ENCODE peak calls at places on chromosomes 6 and 20, in seven cellular contexts. L is SK-N-SH, O is PC-9, H is fibroblast of lung, X is HepG2, W is endothelial cell, D is transverse colon. J is an unnamed sample.

GRCh38 chr20:59777814-59778575 is 155.4 kb downstream of the SYCP2 start:
- DNase-seq in L (no peak), O (no peak), H (no peak), X (no peak), W (no peak), D (no peak), J (no peak)

GRCh38 chr6:3751019-3751729 is at the start of gene PXDC1:
- DNase-seq in L (no peak), O (peak), H (no peak), X (no peak), W (peak), D (no peak), J (no peak)

GRCh38 chr6:104788400-104788799 is 71.3 kb downstream of the HACE1 start:
- DNase-seq in L (no peak), O (no peak), H (no peak), X (no peak), W (no peak), D (no peak), J (no peak)

GRCh38 chr6:110554441-110554840 is 78.0 kb upstream of the SLC22A16 start:
- DNase-seq in L (no peak), O (no peak), H (no peak), X (no peak), W (no peak), D (no peak), J (no peak)

GRCh38 chr20:55540486-55540885 is 464.8 kb downstream of the CBLN4 start:
- DNase-seq in L (no peak), O (no peak), H (no peak), X (no peak), W (no peak), D (no peak), J (no peak)

GRCh38 chr6:169864148-169865030 is 113.0 kb downstream of the ERMARD start:
- DNase-seq in L (no peak), O (no peak), H (no peak), X (no peak), W (no peak), D (peak), J (no peak)

GRCh38 chr20:24699321-24700165 is 230.1 kb downstream of the SYNDIG1 start:
- DNase-seq in L (no peak), O (no peak), H (no peak), X (no peak), W (no peak), D (no peak), J (no peak)

GRCh38 chr6:146601352-146601751 is 2.6 kb downstream of the ADGB start:
- DNase-seq in L (no peak), O (no peak), H (no peak), X (no peak), W (no peak), D (no peak), J (no peak)

GRCh38 chr20:36926653-36927200 is 24.8 kb downstream of the SAMHD1 start:
- DNase-seq in L (no peak), O (no peak), H (no peak), X (no peak), W (no peak), D (no peak), J (no peak)

GRCh38 chr20:50270034-50270395 is 79.4 kb downstream of the CEBPB start:
- DNase-seq in L (no peak), O (no peak), H (no peak), X (no peak), W (no peak), D (no peak), J (no peak)

GRCh38 chr6:72620866-72621242 is 1.0 kb upstream of the KCNQ5 start:
- DNase-seq in L (peak), O (no peak), H (no peak), X (no peak), W (no peak), D (no peak), J (peak)

GRCh38 chr6:169800116-169800667 is 48.8 kb downstream of the ERMARD start:
- DNase-seq in L (no peak), O (no peak), H (peak), X (peak), W (no peak), D (no peak), J (no peak)

GRCh38 chr6:2369606-2370005 is 124.2 kb upstream of the GMDS start:
- DNase-seq in L (no peak), O (no peak), H (no peak), X (no peak), W (no peak), D (no peak), J (no peak)

GRCh38 chr6:166052837-166053236 is 114.8 kb downstream of the TBXT start:
- DNase-seq in L (no peak), O (no peak), H (no peak), X (no peak), W (no peak), D (no peak), J (no peak)

GRCh38 chr6:34157851-34158250 is 12.0 kb upstream of the GRM4 start:
- DNase-seq in L (peak), O (no peak), H (no peak), X (no peak), W (no peak), D (no peak), J (peak)

GRCh38 chr20:23299673-23300050 is 50.9 kb upstream of the NXT1 start:
- DNase-seq in L (no peak), O (no peak), H (no peak), X (no peak), W (no peak), D (no peak), J (no peak)

GRCh38 chr6:57021086-57021720 is 25.3 kb upstream of the KIAA1586 start:
- DNase-seq in L (peak), O (no peak), H (peak), X (peak), W (no peak), D (no peak), J (no peak)

GRCh38 chr20:38272398-38272797 is 11.9 kb upstream of the KIAA1755 start:
- DNase-seq in L (no peak), O (peak), H (peak), X (no peak), W (no peak), D (no peak), J (peak)

GRCh38 chr6:36436466-36436865 is 6.2 kb downstream of the PXT1 start:
- DNase-seq in L (no peak), O (no peak), H (peak), X (no peak), W (no peak), D (no peak), J (no peak)

GRCh38 chr6:129539032-129539431 is 170.9 kb downstream of the ARHGAP18 start:
- DNase-seq in L (no peak), O (no peak), H (no peak), X (no peak), W (no peak), D (no peak), J (no peak)

GRCh38 chr20:57282691-57283361 is 16.4 kb upstream of the BMP7 start:
- DNase-seq in L (no peak), O (no peak), H (no peak), X (no peak), W (no peak), D (no peak), J (no peak)

GRCh38 chr6:167151648-167152047 is 6.1 kb downstream of the GPR31 start:
- DNase-seq in L (no peak), O (no peak), H (no peak), X (no peak), W (no peak), D (no peak), J (no peak)

GRCh38 chr6:15948930-15949900 is 179.7 kb upstream of the MYLIP start:
- DNase-seq in L (peak), O (no peak), H (no peak), X (peak), W (no peak), D (peak), J (no peak)

GRCh38 chr20:37897008-37897548 is 5.8 kb upstream of the VSTM2L start:
- DNase-seq in L (peak), O (no peak), H (no peak), X (no peak), W (peak), D (no peak), J (no peak)

GRCh38 chr6:111162504-111162903 is 75.2 kb downstream of the SLC16A10 start:
- DNase-seq in L (no peak), O (no peak), H (peak), X (no peak), W (no peak), D (no peak), J (no peak)

GRCh38 chr6:119034827-119035458 is 43.5 kb downstream of the FAM184A start:
- DNase-seq in L (no peak), O (no peak), H (peak), X (peak), W (no peak), D (no peak), J (no peak)

GRCh38 chr6:20417819-20418218 is 16.1 kb downstream of the E2F3 start:
- DNase-seq in L (no peak), O (no peak), H (no peak), X (no peak), W (no peak), D (no peak), J (no peak)

GRCh38 chr20:517221-517620 is 26.4 kb downstream of the CSNK2A1 start:
- DNase-seq in L (no peak), O (no peak), H (no peak), X (no peak), W (no peak), D (no peak), J (no peak)

DNA sequence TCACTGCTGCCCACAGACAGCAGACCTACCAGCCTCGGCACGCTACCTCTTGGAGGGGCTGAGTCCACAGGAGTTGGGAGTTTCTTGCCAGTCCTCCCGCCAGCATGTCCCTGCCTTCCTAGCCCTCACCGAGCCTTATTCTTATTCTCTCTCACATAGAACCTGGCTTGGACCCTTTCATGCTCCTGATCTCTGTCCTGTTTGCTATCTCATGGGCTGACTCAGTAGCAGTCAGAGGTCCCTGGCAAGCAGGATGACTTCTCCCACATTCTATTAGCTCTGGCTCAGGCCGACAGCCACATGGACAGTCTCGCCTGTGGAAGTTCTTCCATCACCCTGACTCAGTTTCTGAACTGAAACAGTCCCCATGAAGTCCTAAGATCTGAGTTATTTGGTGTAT is 313.2 kb upstream of the RNF24 start:
- DNase-seq in L (no peak), O (no peak), H (no peak), X (no peak), W (no peak), D (no peak), J (no peak)
- TF ChIP-seq CTCF in L (no peak), O (no peak), H (no peak), X (no peak), W (no peak), D (no peak), J (no peak)

GRCh38 chr20:6940052-6940451 is 172.6 kb downstream of the BMP2 start:
- DNase-seq in L (peak), O (peak), H (peak), X (peak), W (peak), D (no peak), J (no peak)
- TF ChIP-seq CTCF in L (peak), O (peak), H (peak), X (peak), W (peak), D (no peak), J (peak)

GRCh38 chr6:55980627-55981211 is 105.3 kb upstream of the BMP5 start:
- DNase-seq in L (peak), O (peak), H (peak), X (peak), W (peak), D (no peak), J (no peak)
- TF ChIP-seq CTCF in L (peak), O (peak), H (peak), X (peak), W (peak), D (peak), J (peak)

DNA sequence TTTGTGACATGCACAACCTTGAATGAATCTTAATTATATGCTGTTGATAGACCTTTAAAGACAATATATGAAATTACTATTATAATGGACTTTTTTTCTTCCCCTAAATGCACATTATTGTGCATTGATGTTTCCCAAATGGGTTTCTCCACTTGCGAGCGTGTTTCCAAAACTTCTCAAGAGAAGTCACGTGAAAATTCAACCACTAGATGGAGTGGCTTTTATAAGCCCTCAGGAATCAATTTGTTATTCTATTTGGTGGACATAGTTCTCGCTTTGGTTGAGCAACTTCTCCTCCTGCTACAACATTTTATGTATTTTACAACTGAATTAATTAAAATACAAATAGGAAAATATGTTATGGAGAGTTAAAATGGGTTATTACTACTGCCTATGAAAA is 9.0 kb downstream of the CNR1 start:
- DNase-seq in L (no peak), O (no peak), H (no peak), X (no peak), W (no peak), D (no peak), J (no peak)
- TF ChIP-seq CTCF in L (peak), O (no peak), H (no peak), X (no peak), W (no peak), D (no peak), J (peak)

DNA sequence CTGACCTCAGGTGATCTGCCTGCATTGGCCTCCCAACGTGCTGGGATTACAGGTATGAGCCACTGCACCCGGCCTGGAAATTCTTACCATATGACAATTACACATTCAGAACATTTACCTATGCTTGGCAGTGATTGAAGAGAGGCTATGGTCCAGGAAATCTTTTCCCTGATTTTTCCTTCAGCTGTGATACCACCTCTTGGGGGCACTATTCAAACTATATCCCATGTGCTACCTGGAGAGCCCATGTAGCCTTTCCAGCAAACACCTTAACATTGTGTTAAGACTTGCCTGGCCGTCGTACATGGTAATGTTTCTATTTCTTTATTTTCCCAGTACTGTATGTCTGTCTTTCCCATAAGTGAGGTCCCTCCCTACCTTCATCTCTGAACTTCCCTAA is 61.7 kb upstream of the C20orf144 start:
- DNase-seq in L (no peak), O (no peak), H (no peak), X (no peak), W (no peak), D (no peak), J (no peak)
- TF ChIP-seq CTCF in L (no peak), O (no peak), H (no peak), X (peak), W (no peak), D (no peak), J (no peak)

GRCh38 chr6:31765910-31766794 is 3.7 kb downstream of the SAPCD1 start:
- DNase-seq in L (peak), O (no peak), H (no peak), X (peak), W (no peak), D (no peak), J (no peak)
- TF ChIP-seq CTCF in L (no peak), O (no peak), H (no peak), X (peak), W (no peak), D (no peak), J (no peak)

DNA sequence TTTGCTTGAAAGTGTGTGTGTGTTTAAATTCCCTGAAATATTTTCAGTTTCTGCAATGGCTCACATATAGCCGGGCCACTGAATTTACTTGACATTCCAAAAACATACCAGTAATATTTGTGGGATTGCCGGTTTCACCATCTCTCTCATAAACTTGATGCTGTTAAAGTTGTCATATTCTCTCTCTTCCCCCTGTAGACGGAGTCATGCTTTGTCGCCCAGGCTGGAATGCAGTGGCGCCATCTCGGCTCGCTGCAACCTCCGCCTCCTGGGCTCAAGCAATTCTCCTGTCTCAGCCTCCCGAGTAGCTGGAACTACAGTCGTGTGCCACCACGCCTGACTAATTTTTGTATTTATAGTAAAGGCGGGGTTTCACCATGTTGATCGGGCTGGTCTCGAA is 122.2 kb downstream of the TIAM2 start:
- DNase-seq in L (no peak), O (peak), H (peak), X (no peak), W (no peak), D (no peak), J (no peak)
- TF ChIP-seq CTCF in L (no peak), O (no peak), H (no peak), X (no peak), W (no peak), D (no peak), J (peak)

GRCh38 chr20:63488331-63489251 is 10.3 kb downstream of the EEF1A2 start:
- DNase-seq in L (no peak), O (no peak), H (no peak), X (no peak), W (no peak), D (no peak), J (no peak)

GRCh38 chr20:63491078-63491477 is 7.8 kb downstream of the EEF1A2 start:
- DNase-seq in L (no peak), O (no peak), H (no peak), X (no peak), W (no peak), D (no peak), J (peak)

GRCh38 chr20:63491635-63492230 is 7.2 kb downstream of the EEF1A2 start:
- DNase-seq in L (no peak), O (no peak), H (no peak), X (no peak), W (no peak), D (no peak), J (no peak)

GRCh38 chr20:63492518-63492917 is 6.4 kb downstream of the EEF1A2 start:
- DNase-seq in L (no peak), O (no peak), H (no peak), X (no peak), W (no peak), D (no peak), J (no peak)

DNA sequence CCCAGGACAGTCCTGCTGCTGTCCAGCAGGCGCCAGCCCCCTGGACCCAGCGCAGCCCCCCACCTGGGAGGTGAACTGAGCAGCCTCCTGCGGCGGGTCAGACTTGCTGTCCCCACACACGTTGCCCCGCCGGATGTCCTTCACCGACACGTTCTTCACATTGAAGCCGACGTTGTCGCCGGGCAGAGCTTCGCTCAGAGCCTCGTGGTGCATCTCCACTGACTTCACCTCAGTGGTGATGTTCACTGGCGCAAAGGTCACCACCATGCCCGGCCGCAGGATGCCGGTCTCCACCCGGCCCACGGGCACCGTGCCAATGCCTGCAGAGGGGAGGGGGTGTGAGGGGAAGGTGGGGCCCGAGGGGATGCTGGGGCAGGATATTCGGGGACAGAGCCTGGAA is 8.5 kb downstream of the EEF1A2 start:
- DNase-seq in L (peak), O (no peak), H (no peak), X (peak), W (no peak), D (no peak), J (no peak)
- TF ChIP-seq CTCF in L (no peak), O (no peak), H (no peak), X (no peak), W (no peak), D (no peak), J (no peak)

GRCh38 chr6:29696147-29697129 is 15.5 kb upstream of the ZFP57 start:
- DNase-seq in L (no peak), O (peak), H (no peak), X (no peak), W (peak), D (no peak), J (no peak)
- TF ChIP-seq CTCF in L (peak), O (peak), H (peak), X (peak), W (no peak), D (peak), J (peak)

GRCh38 chr6:53795254-53795701 is 473 bp downstream of the LRRC1 start:
- DNase-seq in L (no peak), O (no peak), H (no peak), X (no peak), W (no peak), D (peak), J (peak)
- TF ChIP-seq CTCF in L (no peak), O (no peak), H (no peak), X (no peak), W (no peak), D (no peak), J (no peak)